ENCODE peak calls at places on chromosome 2, in four cellular contexts. V is neuronal stem cell, R is psoas muscle, A is prostate gland. I is an unnamed sample.

GRCh38 chr2:10631405-10631804 is 58.4 kb downstream of the NOL10 start:
- DNase-seq in V (no peak), R (no peak), A (no peak), I (no peak)

GRCh38 chr2:238573065-238573778 is 146.5 kb downstream of the ASB1 start:
- DNase-seq in V (no peak), R (no peak), A (no peak), I (no peak)

GRCh38 chr2:10465915-10466314 is 17.8 kb upstream of the ODC1 start:
- DNase-seq in V (no peak), R (no peak), A (no peak), I (no peak)

GRCh38 chr2:44945676-44946427 is 4.3 kb downstream of the SIX3 start:
- DNase-seq in V (no peak), R (no peak), A (no peak), I (no peak)

GRCh38 chr2:63058149-63058741 is 7.6 kb downstream of the OTX1 start:
- DNase-seq in V (peak; percentile 70), R (peak; percentile 9), A (no peak), I (no peak)

GRCh38 chr2:100964222-100964621 is 37.9 kb upstream of the RPL31 start:
- DNase-seq in V (no peak), R (no peak), A (no peak), I (no peak)

GRCh38 chr2:61426267-61426897 is 44.5 kb downstream of the USP34 start:
- DNase-seq in V (peak; percentile 26), R (peak; percentile 30), A (no peak), I (no peak)

GRCh38 chr2:94986392-94986963 is 39.0 kb upstream of the MAL start:
- DNase-seq in V (peak; percentile 52), R (no peak), A (peak; percentile 53), I (peak; percentile 45)

GRCh38 chr2:173667014-173667413 is 298.2 kb downstream of the SP3 start:
- DNase-seq in V (no peak), R (no peak), A (no peak), I (no peak)

GRCh38 chr2:180571559-180571958 is 408.8 kb upstream of the UBE2E3 start:
- DNase-seq in V (no peak), R (no peak), A (no peak), I (no peak)

GRCh38 chr2:85437488-85438290 is 19.2 kb downstream of the SH2D6 start:
- DNase-seq in V (peak; percentile 53), R (peak; percentile 93), A (peak; percentile 78), I (peak; percentile 86)

GRCh38 chr2:116435648-116436047 is 1378.8 kb upstream of the DDX18 start:
- DNase-seq in V (no peak), R (no peak), A (no peak), I (no peak)

GRCh38 chr2:234267534-234267933 is 217.0 kb downstream of the SPP2 start:
- DNase-seq in V (no peak), R (no peak), A (no peak), I (no peak)

GRCh38 chr2:180656455-180656847 is 324.0 kb upstream of the UBE2E3 start:
- DNase-seq in V (no peak), R (no peak), A (no peak), I (no peak)

GRCh38 chr2:198296665-198297308 is 492.4 kb downstream of the PLCL1 start:
- DNase-seq in V (peak; percentile 82), R (peak; percentile 28), A (peak; percentile 55), I (peak; percentile 56)

GRCh38 chr2:236400046-236400574 is 135.9 kb upstream of the ASB18 start:
- DNase-seq in V (no peak), R (no peak), A (no peak), I (no peak)

GRCh38 chr2:46493971-46494250 is 14.5 kb downstream of the TMEM247 start:
- DNase-seq in V (peak; percentile 37), R (no peak), A (no peak), I (no peak)

GRCh38 chr2:59680863-59681262 is 872.6 kb downstream of the BCL11A start:
- DNase-seq in V (no peak), R (no peak), A (no peak), I (no peak)

GRCh38 chr2:238945433-238946150 is 97.7 kb downstream of the TWIST2 start:
- DNase-seq in V (no peak), R (peak; percentile 61), A (no peak), I (peak; percentile 70)

GRCh38 chr2:159758686-159759085 is 39.3 kb downstream of the CD302 start:
- DNase-seq in V (no peak), R (no peak), A (no peak), I (no peak)

GRCh38 chr2:168781191-168781818 is 21.1 kb upstream of the NOSTRIN start:
- DNase-seq in V (no peak), R (no peak), A (no peak), I (no peak)

GRCh38 chr2:12051831-12052230 is 305.4 kb downstream of the LPIN1 start:
- DNase-seq in V (no peak), R (no peak), A (no peak), I (no peak)

GRCh38 chr2:167294031-167294774 is 405.9 kb downstream of the XIRP2 start:
- DNase-seq in V (peak; percentile 23), R (peak; percentile 18), A (no peak), I (peak; percentile 24)

GRCh38 chr2:209663149-209663548 is 108.5 kb upstream of the UNC80 start:
- DNase-seq in V (no peak), R (no peak), A (no peak), I (peak; percentile 22)

GRCh38 chr2:239908744-239909143 is 116.4 kb downstream of the NDUFA10 start:
- DNase-seq in V (no peak), R (no peak), A (no peak), I (no peak)

GRCh38 chr2:232761301-232761907 is 15.0 kb downstream of the KCNJ13 start:
- DNase-seq in V (no peak), R (no peak), A (no peak), I (no peak)

GRCh38 chr2:138433995-138434991 is 67.3 kb upstream of the SPOPL start:
- DNase-seq in V (no peak), R (no peak), A (peak; percentile 7), I (no peak)

GRCh38 chr2:16296331-16297250 is 356.2 kb downstream of the MYCN start:
- DNase-seq in V (no peak), R (no peak), A (no peak), I (no peak)

GRCh38 chr2:207085110-207085509 is 80.6 kb downstream of the KLF7 start:
- DNase-seq in V (no peak), R (no peak), A (no peak), I (no peak)

GRCh38 chr2:47236503-47237215 is 81.6 kb upstream of the STPG4 start:
- DNase-seq in V (no peak), R (no peak), A (no peak), I (no peak)

GRCh38 chr2:216661639-216662375 is 28.6 kb downstream of the IGFBP2 start:
- DNase-seq in V (no peak), R (no peak), A (no peak), I (no peak)

GRCh38 chr2:144517825-144518699 is 1.9 kb downstream of the ZEB2 start:
- DNase-seq in V (no peak), R (no peak), A (no peak), I (no peak)

GRCh38 chr2:73243884-73244570 is 9.9 kb downstream of the CCT7 start:
- DNase-seq in V (no peak), R (no peak), A (peak; percentile 52), I (no peak)

GRCh38 chr2:176646033-176646615 is 376.9 kb downstream of the MTX2 start:
- DNase-seq in V (no peak), R (no peak), A (no peak), I (no peak)

DNA sequence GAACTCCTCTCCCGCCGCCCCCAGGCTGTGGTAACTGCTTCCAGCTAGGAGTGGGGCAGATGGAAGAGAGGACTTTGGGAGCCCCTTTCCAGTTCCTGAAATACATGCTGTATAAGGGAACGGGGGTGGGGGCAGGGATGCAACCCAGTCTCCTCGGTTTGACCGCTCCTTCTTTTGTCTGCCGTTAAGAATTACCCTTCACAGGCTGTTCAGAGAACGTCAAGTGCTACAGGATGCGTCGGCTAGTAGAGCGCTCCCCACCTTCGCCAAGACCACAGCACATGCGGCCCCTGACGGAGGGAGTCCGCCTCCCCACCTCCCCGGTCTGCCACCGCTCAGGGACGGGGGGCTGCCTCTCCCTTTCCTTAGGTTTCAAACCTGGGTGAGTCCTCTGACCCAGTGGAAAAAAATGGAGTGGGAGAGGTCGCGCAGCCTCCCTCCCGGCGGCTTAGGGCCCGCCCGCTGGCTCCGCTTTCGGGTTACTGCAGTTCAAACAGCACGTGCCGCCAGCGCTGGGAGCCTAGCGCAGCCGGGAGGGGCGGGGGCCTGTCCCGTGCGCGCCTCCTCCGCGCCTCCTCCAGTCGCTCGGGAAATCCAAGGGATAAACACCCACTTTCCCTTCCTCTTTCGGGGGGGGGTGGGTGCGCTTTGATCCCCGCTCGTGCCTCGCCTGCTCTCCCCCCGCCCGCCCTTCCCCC is 4.8 kb downstream of the CYP26B1 start:
- DNase-seq in V (peak; percentile 50), R (peak; percentile 76), A (peak; percentile 42), I (no peak)
- H3K4me3 ChIP-seq in V (no peak overlapping the region), R (peak overlapping the region; percentile 73), A (no peak overlapping the region), I (peak overlapping the region; percentile 43)

DNA sequence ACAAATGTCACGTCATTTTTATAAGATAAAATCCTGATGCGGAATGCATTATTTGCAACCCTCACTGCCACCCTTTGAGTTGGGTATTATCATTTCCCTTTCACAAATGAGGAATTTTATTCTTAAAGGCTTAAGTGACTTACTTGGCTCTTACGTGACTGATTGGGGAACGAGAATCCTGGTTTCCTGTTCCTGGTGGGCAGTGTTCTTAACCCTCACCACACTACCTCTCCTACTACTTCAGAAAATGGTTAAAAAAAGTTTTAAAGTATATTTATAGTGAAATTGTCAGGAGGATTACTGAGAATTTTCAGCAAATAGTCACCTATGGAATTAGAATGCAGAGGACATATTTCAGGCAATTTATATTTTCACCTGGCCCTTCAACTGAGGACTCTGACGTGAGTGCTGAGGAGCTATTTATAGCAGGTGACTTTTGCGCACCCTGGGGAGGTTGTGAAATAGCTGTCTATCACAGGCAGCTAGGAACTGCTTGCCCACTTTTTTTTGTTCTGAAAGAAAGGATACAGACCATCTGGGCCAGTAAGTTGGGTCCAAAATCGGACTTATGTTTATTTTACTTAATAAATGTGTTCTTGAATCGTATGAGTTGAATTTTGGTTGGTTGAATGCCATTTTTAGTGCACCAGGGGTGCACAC is 18.7 kb upstream of the RASGRP3 start:
- DNase-seq in V (no peak), R (peak; percentile 36), A (no peak), I (no peak)
- H3K4me3 ChIP-seq in V (no peak overlapping the region), R (peak overlapping the region; percentile 64), A (no peak overlapping the region), I (no peak overlapping the region)

GRCh38 chr2:96531366-96531765 is 5.2 kb upstream of the ARID5A start:
- DNase-seq in V (no peak), R (no peak), A (no peak), I (peak; percentile 25)
- H3K4me3 ChIP-seq in V (no peak overlapping the region), R (peak overlapping the region; percentile 48), A (no peak overlapping the region), I (peak overlapping the region; percentile 49)

GRCh38 chr2:199870581-199870980 is 19.6 kb upstream of the FTCDNL1 start:
- DNase-seq in V (no peak), R (no peak), A (no peak), I (no peak)

GRCh38 chr2:199865905-199866304 is 14.9 kb upstream of the FTCDNL1 start:
- DNase-seq in V (no peak), R (no peak), A (no peak), I (no peak)

GRCh38 chr2:199868431-199869226 is 17.6 kb upstream of the FTCDNL1 start:
- DNase-seq in V (no peak), R (no peak), A (no peak), I (no peak)

GRCh38 chr2:199869653-199870052 is 18.7 kb upstream of the FTCDNL1 start:
- DNase-seq in V (no peak), R (no peak), A (no peak), I (no peak)

GRCh38 chr2:199869227-199869541 is 18.2 kb upstream of the FTCDNL1 start:
- DNase-seq in V (no peak), R (no peak), A (no peak), I (no peak)
- H3K4me3 ChIP-seq in V (no peak overlapping the region), R (peak overlapping the region; percentile 50), A (no peak overlapping the region), I (no peak overlapping the region)